ENCODE peak calls at places on chromosomes 13 and 19, in four cellular contexts. One of them, this sample, is unnamed.

GRCh38 chr19:4624733-4625362 is 14.5 kb upstream of the TNFAIP8L1 start:
- DNase-seq in HepG2: peak; percentile 66
- DNase-seq in K562: peak; percentile 43
- DNase-seq in GM12878: no peak
- DNase-seq in this sample: peak; percentile 53

GRCh38 chr19:15025237-15025636 is 24.0 kb upstream of the CASP14 start:
- DNase-seq in HepG2: peak; percentile 24
- DNase-seq in K562: peak; percentile 24
- DNase-seq in GM12878: no peak
- DNase-seq in this sample: peak; percentile 23

GRCh38 chr13:110627351-110627750 is 12.0 kb downstream of the NAXD start:
- DNase-seq in K562: no peak
- DNase-seq in GM12878: no peak
- DNase-seq in HepG2: no peak
- DNase-seq in this sample: no peak

GRCh38 chr13:85068231-85068630 is 731.0 kb downstream of the SLITRK6 start:
- DNase-seq in HepG2: no peak
- DNase-seq in K562: no peak
- DNase-seq in GM12878: no peak
- DNase-seq in this sample: no peak

GRCh38 chr19:5294403-5295160 is 46.0 kb downstream of the PTPRS start:
- DNase-seq in K562: no peak
- DNase-seq in GM12878: no peak
- DNase-seq in HepG2: no peak
- DNase-seq in this sample: no peak

GRCh38 chr19:18650048-18650435 is 13.2 kb downstream of the KLHL26 start:
- DNase-seq in K562: no peak
- DNase-seq in GM12878: no peak
- DNase-seq in HepG2: no peak
- DNase-seq in this sample: no peak

GRCh38 chr19:31096047-31096446 is 253.2 kb downstream of the TSHZ3 start:
- DNase-seq in K562: no peak
- DNase-seq in HepG2: no peak
- DNase-seq in GM12878: no peak
- DNase-seq in this sample: no peak

GRCh38 chr13:112115403-112116091 is 48.6 kb downstream of the SOX1 start:
- DNase-seq in GM12878: no peak
- DNase-seq in K562: no peak
- DNase-seq in HepG2: no peak
- DNase-seq in this sample: no peak

GRCh38 chr13:113628291-113629270 is 29.4 kb downstream of the ATP4B start:
- DNase-seq in K562: no peak
- DNase-seq in GM12878: no peak
- DNase-seq in HepG2: no peak
- DNase-seq in this sample: no peak

GRCh38 chr19:20247016-20247683 is 80.1 kb downstream of the ZNF486 start:
- DNase-seq in GM12878: no peak
- DNase-seq in HepG2: no peak
- DNase-seq in K562: no peak
- DNase-seq in this sample: no peak

GRCh38 chr13:85864963-85865530 is 65.8 kb upstream of the SLITRK6 start:
- DNase-seq in GM12878: no peak
- DNase-seq in K562: no peak
- DNase-seq in HepG2: peak; percentile 6
- DNase-seq in this sample: peak; percentile 58

GRCh38 chr13:99605417-99606321 is 104.4 kb downstream of the TM9SF2 start:
- DNase-seq in GM12878: no peak
- DNase-seq in HepG2: peak; percentile 78
- DNase-seq in K562: peak; percentile 16
- DNase-seq in this sample: peak; percentile 35

GRCh38 chr13:99601535-99601934 is 100.3 kb downstream of the TM9SF2 start:
- DNase-seq in K562: no peak
- DNase-seq in HepG2: no peak
- DNase-seq in GM12878: no peak
- DNase-seq in this sample: no peak

GRCh38 chr13:99604636-99605035 is 103.4 kb downstream of the TM9SF2 start:
- DNase-seq in GM12878: no peak
- DNase-seq in HepG2: no peak
- DNase-seq in K562: no peak
- DNase-seq in this sample: no peak

GRCh38 chr13:99596180-99596579 is 94.9 kb downstream of the TM9SF2 start:
- DNase-seq in GM12878: no peak
- DNase-seq in HepG2: no peak
- DNase-seq in K562: no peak
- DNase-seq in this sample: no peak

DNA sequence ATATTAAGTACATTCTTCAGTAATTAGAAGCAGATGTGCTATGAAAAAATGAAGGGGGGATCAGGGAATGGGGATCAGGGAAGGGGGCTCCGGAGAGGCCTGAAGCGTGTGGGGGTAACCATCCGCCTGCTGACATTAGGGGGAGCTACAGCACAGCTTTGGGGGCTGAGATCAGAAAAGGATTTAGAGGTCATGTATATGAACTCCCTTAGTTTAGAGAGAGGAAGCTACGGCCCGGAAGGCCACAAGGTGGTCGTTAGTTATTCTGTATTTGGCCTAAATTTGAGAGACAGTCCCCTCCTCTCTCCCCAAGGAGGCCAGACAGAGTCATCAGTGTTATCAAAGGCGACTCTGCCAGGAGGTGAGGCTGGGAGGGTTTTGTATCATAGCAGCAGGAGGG is 99.0 kb downstream of the TM9SF2 start:
- DNase-seq in HepG2: peak; percentile 31
- DNase-seq in GM12878: no peak
- DNase-seq in K562: no peak
- DNase-seq in this sample: no peak
- TF ChIP-seq SP1 in HepG2: no peak
- TF ChIP-seq SP1 in GM12878: no peak
- TF ChIP-seq SP1 in K562: no peak
- TF ChIP-seq SP1 in this sample: no peak

DNA sequence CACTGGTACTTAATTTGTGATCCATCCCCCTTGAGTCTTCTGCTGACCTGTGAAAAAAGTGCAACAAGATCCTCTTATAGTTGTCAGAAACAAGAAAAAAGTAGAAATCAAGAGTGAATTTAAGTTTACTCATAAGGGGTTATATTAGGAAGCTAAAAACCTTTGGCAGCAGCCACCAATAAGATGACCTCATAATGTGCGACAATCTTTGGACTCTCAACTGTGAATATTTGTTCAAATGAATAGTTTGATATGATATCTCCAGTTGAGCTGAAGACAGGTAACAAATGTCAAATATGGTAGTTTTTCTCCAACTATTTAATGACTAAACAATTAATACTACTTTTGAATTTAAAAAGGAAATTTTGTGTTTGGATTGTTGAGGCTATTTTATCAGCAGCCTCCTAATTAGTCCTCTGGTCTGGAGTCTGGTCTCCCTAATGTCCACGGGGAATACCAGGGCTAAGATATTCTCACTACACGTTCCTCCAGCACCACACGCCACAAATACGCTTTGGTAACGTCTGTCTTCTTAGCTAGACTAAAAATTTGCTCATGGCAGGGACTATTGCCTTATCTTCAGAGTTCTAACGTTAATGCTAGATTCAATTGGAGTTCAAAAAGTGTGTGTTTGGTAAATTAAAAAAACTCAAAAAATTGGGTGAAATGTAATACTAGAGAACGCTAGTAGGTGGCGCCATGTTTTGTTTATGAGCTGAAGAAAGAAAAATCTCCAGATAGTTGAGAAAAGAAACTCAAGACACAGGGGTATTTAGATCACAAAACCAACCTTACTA is 51.0 kb upstream of the PDX1 start:
- DNase-seq in K562: no peak
- DNase-seq in GM12878: no peak
- DNase-seq in HepG2: no peak
- DNase-seq in this sample: no peak
- TF ChIP-seq FOXK2 in K562: no peak
- TF ChIP-seq FOXK2 in GM12878: no peak
- TF ChIP-seq FOXK2 in HepG2: no peak
- TF ChIP-seq FOXK2 in this sample: no peak

GRCh38 chr13:73401769-73402168 is 343.0 kb downstream of the KLF5 start:
- DNase-seq in K562: no peak
- DNase-seq in HepG2: no peak
- DNase-seq in GM12878: no peak
- DNase-seq in this sample: no peak
- TF ChIP-seq FOXM1 in K562: no peak
- TF ChIP-seq FOXM1 in HepG2: no peak
- TF ChIP-seq FOXM1 in GM12878: no peak
- TF ChIP-seq FOXM1 in this sample: no peak

DNA sequence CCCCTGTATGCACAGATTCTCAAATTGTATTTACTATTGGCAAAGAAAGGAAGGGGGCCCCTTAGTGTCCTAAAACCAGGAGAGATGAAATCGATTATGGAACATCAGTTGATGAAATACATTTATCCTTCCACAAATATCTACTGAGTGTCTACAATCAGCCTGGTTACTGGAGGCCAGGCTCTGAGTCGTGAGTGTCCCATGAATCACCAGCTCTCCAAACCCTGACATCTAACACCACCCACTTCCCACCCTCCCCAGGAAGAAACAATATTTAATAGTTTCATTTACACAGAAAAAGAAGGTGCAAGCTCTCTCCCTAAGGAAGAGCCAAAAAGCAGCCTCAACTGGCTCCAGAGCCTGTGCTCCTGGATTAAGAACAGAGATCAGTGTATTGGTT is 25.2 kb downstream of the KCTD15 start:
- DNase-seq in HepG2: no peak
- DNase-seq in GM12878: no peak
- DNase-seq in K562: no peak
- DNase-seq in this sample: no peak
- TF ChIP-seq SP1 in HepG2: no peak
- TF ChIP-seq SP1 in GM12878: no peak
- TF ChIP-seq SP1 in K562: no peak
- TF ChIP-seq SP1 in this sample: no peak

GRCh38 chr19:1860821-1861598 is 2.4 kb downstream of the KLF16 start:
- DNase-seq in HepG2: no peak
- DNase-seq in K562: no peak
- DNase-seq in GM12878: no peak
- DNase-seq in this sample: no peak
- TF ChIP-seq FOXK2 in HepG2: no peak
- TF ChIP-seq FOXK2 in K562: no peak
- TF ChIP-seq FOXK2 in GM12878: no peak
- TF ChIP-seq FOXK2 in this sample: no peak